ENCODE peak calls at places on chromosomes 16 and 17, in six cellular contexts. Q is HTR-8/SVneo; O is activated CD8-positive, alpha-beta memory T cell treated with anti-CD3 and anti-CD28 coated beads for 1 hour; R is IMR-90; C is GM13977; X is lower lobe of right lung. T is an unnamed sample.

GRCh38 chr17:48155889-48156670 is 48.5 kb downstream of the SNX11 start:
- DNase-seq in R (no peak), C (no peak), Q (no peak), X (no peak), O (no peak), T (peak)

GRCh38 chr16:54193656-54194007 is 93.0 kb downstream of the IRX3 start:
- DNase-seq in R (peak), C (peak), O (no peak), Q (peak), X (peak), T (peak)

GRCh38 chr17:44417553-44417952 is 28.1 kb upstream of the ITGA2B start:
- DNase-seq in O (no peak), C (peak), Q (no peak), X (no peak), R (peak), T (peak)

GRCh38 chr16:21156767-21157467 is 1.6 kb upstream of the LDAF1 start:
- DNase-seq in Q (peak), C (peak), R (peak), X (no peak), O (no peak), T (peak)

GRCh38 chr16:17803625-17804410 is 333.1 kb upstream of the XYLT1 start:
- DNase-seq in C (no peak), Q (peak), X (no peak), O (no peak), R (peak), T (no peak)

GRCh38 chr16:4734730-4735575 is 616 bp downstream of the DNAAF8 start:
- DNase-seq in C (peak), Q (peak), R (peak), X (peak), O (peak), T (peak)

GRCh38 chr17:80263253-80264047 is 2.8 kb downstream of the RNF213 start:
- DNase-seq in R (peak), O (peak), X (peak), C (peak), Q (no peak), T (peak)

GRCh38 chr17:51028176-51028863 is 92.3 kb downstream of the SPAG9 start:
- DNase-seq in Q (no peak), O (no peak), C (no peak), R (peak), X (no peak), T (no peak)

GRCh38 chr17:50169881-50170459 is 4.2 kb downstream of the SGCA start:
- DNase-seq in Q (no peak), O (no peak), R (no peak), C (no peak), X (peak), T (no peak)

GRCh38 chr16:85389679-85390470 is 223.2 kb upstream of the GSE1 start:
- DNase-seq in R (no peak), X (peak), Q (no peak), C (no peak), O (no peak), T (no peak)

GRCh38 chr17:66268247-66268927 is 34.0 kb upstream of the PRKCA start:
- DNase-seq in X (no peak), O (no peak), Q (no peak), C (no peak), R (peak), T (no peak)

GRCh38 chr17:34598161-34598776 is 18.9 kb downstream of the TMEM132E start:
- DNase-seq in X (no peak), C (no peak), R (no peak), O (no peak), Q (no peak), T (peak)

GRCh38 chr16:22665803-22666202 is 148.2 kb upstream of the HS3ST2 start:
- DNase-seq in O (no peak), X (no peak), Q (no peak), R (no peak), C (no peak), T (no peak)

GRCh38 chr16:84851192-84852127 is 31.7 kb downstream of the CRISPLD2 start:
- DNase-seq in R (peak), O (no peak), C (no peak), X (no peak), Q (peak), T (peak)

GRCh38 chr16:14358697-14359305 is 271.3 kb downstream of the PARN start:
- DNase-seq in Q (no peak), C (no peak), X (peak), O (no peak), R (no peak), T (no peak)

GRCh38 chr17:51298508-51299371 is 38.4 kb downstream of the UTP18 start:
- DNase-seq in C (peak), X (no peak), R (peak), Q (peak), O (no peak), T (peak)

GRCh38 chr17:38798614-38799500 is 499 bp downstream of the PIP4K2B start:
- DNase-seq in Q (peak), X (peak), R (peak), C (no peak), O (peak), T (peak)

GRCh38 chr17:46759141-46759540 is 59.4 kb downstream of the WNT3 start:
- DNase-seq in R (no peak), C (no peak), O (no peak), Q (no peak), X (no peak), T (no peak)

GRCh38 chr17:76900723-76901122 is 32.5 kb downstream of the MGAT5B start:
- DNase-seq in R (no peak), Q (no peak), C (no peak), X (no peak), O (no peak), T (no peak)

GRCh38 chr17:72192409-72193192 is 71.8 kb downstream of the SOX9 start:
- DNase-seq in C (no peak), Q (no peak), R (peak), O (no peak), X (no peak), T (peak)

GRCh38 chr16:46891910-46892309 is 7.7 kb downstream of the GPT2 start:
- DNase-seq in C (no peak), X (no peak), Q (no peak), O (no peak), R (no peak), T (no peak)

GRCh38 chr17:63500548-63501390 is 22.4 kb upstream of the KCNH6 start:
- DNase-seq in C (no peak), R (no peak), O (no peak), X (no peak), Q (no peak), T (no peak)

GRCh38 chr17:34990921-34991365 is 10.6 kb downstream of the LIG3 start:
- DNase-seq in R (peak), C (no peak), Q (no peak), X (no peak), O (no peak), T (no peak)

GRCh38 chr16:81445926-81446317 is 1.3 kb downstream of the CMIP start:
- DNase-seq in Q (no peak), O (no peak), X (no peak), C (no peak), R (no peak), T (peak)

GRCh38 chr17:75065562-75066151 is 18.6 kb downstream of the KCTD2 start:
- DNase-seq in Q (no peak), R (no peak), C (peak), O (no peak), X (no peak), T (no peak)

GRCh38 chr17:45815752-45816151 is 28.9 kb upstream of the SPPL2C start:
- DNase-seq in O (no peak), C (no peak), Q (no peak), X (no peak), R (no peak), T (no peak)

GRCh38 chr17:83195330-83196087 is 116.1 kb downstream of the METRNL start:
- DNase-seq in X (peak), O (no peak), Q (no peak), C (no peak), R (no peak), T (no peak)

GRCh38 chr16:77739493-77739892 is 17.2 kb downstream of the NUDT7 start:
- DNase-seq in X (no peak), Q (no peak), C (no peak), O (no peak), R (peak), T (no peak)

GRCh38 chr17:31397256-31397939 is 5.9 kb downstream of the RAB11FIP4 start:
- DNase-seq in X (no peak), R (no peak), Q (no peak), O (no peak), C (no peak), T (no peak)

GRCh38 chr16:11182381-11182780 is 73.6 kb downstream of the SOCS1 start:
- DNase-seq in X (peak), Q (no peak), C (no peak), O (no peak), R (no peak), T (peak)

GRCh38 chr16:51390877-51391276 is 239.8 kb upstream of the SALL1 start:
- DNase-seq in Q (no peak), R (no peak), C (no peak), X (no peak), O (no peak), T (peak)

GRCh38 chr17:6233856-6234255 is 163.7 kb downstream of the WSCD1 start:
- DNase-seq in Q (no peak), X (no peak), O (no peak), C (no peak), R (no peak), T (no peak)